ENCODE peak calls at places on chromosomes 7 and 10, in seven cellular contexts. One of them, this sample, is unnamed.

GRCh38 chr7:98360221-98361124 is 40.4 kb downstream of the BAIAP2L1 start:
- DNase-seq in neuronal stem cell: no peak
- DNase-seq in stimulated activated CD4-positive, alpha-beta T cell treated with anti-CD3 and anti-CD28 coated beads, Interleukin-15, amount 100 ng/mL, for 24 hours: no peak
- DNase-seq in BJ: no peak
- DNase-seq in lower lobe of right lung: peak
- DNase-seq in brain microvascular endothelial cell: no peak
- DNase-seq in hepatocyte: peak
- DNase-seq in this sample: no peak

GRCh38 chr7:100655908-100656674 is at the start of gene ACTL6B:
- DNase-seq in brain microvascular endothelial cell: peak
- DNase-seq in neuronal stem cell: peak
- DNase-seq in lower lobe of right lung: peak
- DNase-seq in BJ: no peak
- DNase-seq in stimulated activated CD4-positive, alpha-beta T cell treated with anti-CD3 and anti-CD28 coated beads, Interleukin-15, amount 100 ng/mL, for 24 hours: peak
- DNase-seq in hepatocyte: peak
- DNase-seq in this sample: peak

GRCh38 chr10:123512881-123513822 is 153.0 kb upstream of the GPR26 start:
- DNase-seq in lower lobe of right lung: no peak
- DNase-seq in brain microvascular endothelial cell: no peak
- DNase-seq in neuronal stem cell: no peak
- DNase-seq in stimulated activated CD4-positive, alpha-beta T cell treated with anti-CD3 and anti-CD28 coated beads, Interleukin-15, amount 100 ng/mL, for 24 hours: no peak
- DNase-seq in BJ: no peak
- DNase-seq in hepatocyte: no peak
- DNase-seq in this sample: no peak

GRCh38 chr10:5895804-5896203 is 5.8 kb downstream of the FBH1 start:
- DNase-seq in neuronal stem cell: no peak
- DNase-seq in hepatocyte: no peak
- DNase-seq in lower lobe of right lung: no peak
- DNase-seq in BJ: no peak
- DNase-seq in brain microvascular endothelial cell: no peak
- DNase-seq in stimulated activated CD4-positive, alpha-beta T cell treated with anti-CD3 and anti-CD28 coated beads, Interleukin-15, amount 100 ng/mL, for 24 hours: no peak
- DNase-seq in this sample: no peak

GRCh38 chr7:134532155-134533089 is 5.1 kb downstream of the AKR1B10 start:
- DNase-seq in hepatocyte: no peak
- DNase-seq in neuronal stem cell: no peak
- DNase-seq in stimulated activated CD4-positive, alpha-beta T cell treated with anti-CD3 and anti-CD28 coated beads, Interleukin-15, amount 100 ng/mL, for 24 hours: no peak
- DNase-seq in BJ: no peak
- DNase-seq in brain microvascular endothelial cell: no peak
- DNase-seq in lower lobe of right lung: no peak
- DNase-seq in this sample: no peak

GRCh38 chr7:3238525-3239210 is 62.4 kb upstream of the SDK1 start:
- DNase-seq in stimulated activated CD4-positive, alpha-beta T cell treated with anti-CD3 and anti-CD28 coated beads, Interleukin-15, amount 100 ng/mL, for 24 hours: no peak
- DNase-seq in hepatocyte: no peak
- DNase-seq in lower lobe of right lung: no peak
- DNase-seq in brain microvascular endothelial cell: no peak
- DNase-seq in BJ: no peak
- DNase-seq in neuronal stem cell: no peak
- DNase-seq in this sample: no peak

GRCh38 chr10:128180843-128181242 is 54.6 kb upstream of the MKI67 start:
- DNase-seq in BJ: no peak
- DNase-seq in lower lobe of right lung: no peak
- DNase-seq in hepatocyte: no peak
- DNase-seq in stimulated activated CD4-positive, alpha-beta T cell treated with anti-CD3 and anti-CD28 coated beads, Interleukin-15, amount 100 ng/mL, for 24 hours: peak
- DNase-seq in brain microvascular endothelial cell: no peak
- DNase-seq in neuronal stem cell: no peak
- DNase-seq in this sample: no peak

GRCh38 chr10:24444337-24444736 is 235.4 kb downstream of the KIAA1217 start:
- DNase-seq in stimulated activated CD4-positive, alpha-beta T cell treated with anti-CD3 and anti-CD28 coated beads, Interleukin-15, amount 100 ng/mL, for 24 hours: no peak
- DNase-seq in neuronal stem cell: no peak
- DNase-seq in BJ: peak
- DNase-seq in hepatocyte: no peak
- DNase-seq in lower lobe of right lung: no peak
- DNase-seq in brain microvascular endothelial cell: peak
- DNase-seq in this sample: no peak

GRCh38 chr7:155840262-155840885 is 28.1 kb upstream of the SHH start:
- DNase-seq in hepatocyte: no peak
- DNase-seq in stimulated activated CD4-positive, alpha-beta T cell treated with anti-CD3 and anti-CD28 coated beads, Interleukin-15, amount 100 ng/mL, for 24 hours: no peak
- DNase-seq in brain microvascular endothelial cell: no peak
- DNase-seq in neuronal stem cell: no peak
- DNase-seq in lower lobe of right lung: no peak
- DNase-seq in BJ: no peak
- DNase-seq in this sample: no peak

GRCh38 chr10:46240684-46241565 is 45.9 kb upstream of the ANTXRL start:
- DNase-seq in hepatocyte: no peak
- DNase-seq in neuronal stem cell: no peak
- DNase-seq in brain microvascular endothelial cell: no peak
- DNase-seq in stimulated activated CD4-positive, alpha-beta T cell treated with anti-CD3 and anti-CD28 coated beads, Interleukin-15, amount 100 ng/mL, for 24 hours: no peak
- DNase-seq in lower lobe of right lung: no peak
- DNase-seq in BJ: no peak
- DNase-seq in this sample: no peak

GRCh38 chr7:92633211-92633906 is 43.2 kb upstream of the FAM133B start:
- DNase-seq in lower lobe of right lung: no peak
- DNase-seq in neuronal stem cell: no peak
- DNase-seq in stimulated activated CD4-positive, alpha-beta T cell treated with anti-CD3 and anti-CD28 coated beads, Interleukin-15, amount 100 ng/mL, for 24 hours: no peak
- DNase-seq in BJ: peak
- DNase-seq in brain microvascular endothelial cell: peak
- DNase-seq in hepatocyte: peak
- DNase-seq in this sample: no peak

GRCh38 chr7:107810626-107811025 is 7.6 kb upstream of the SLC26A3 start:
- DNase-seq in stimulated activated CD4-positive, alpha-beta T cell treated with anti-CD3 and anti-CD28 coated beads, Interleukin-15, amount 100 ng/mL, for 24 hours: peak
- DNase-seq in brain microvascular endothelial cell: no peak
- DNase-seq in lower lobe of right lung: no peak
- DNase-seq in neuronal stem cell: no peak
- DNase-seq in hepatocyte: no peak
- DNase-seq in BJ: no peak
- DNase-seq in this sample: no peak

GRCh38 chr10:102457591-102458150 is 6.3 kb upstream of the C10orf95 start:
- DNase-seq in lower lobe of right lung: no peak
- DNase-seq in neuronal stem cell: no peak
- DNase-seq in hepatocyte: no peak
- DNase-seq in BJ: no peak
- DNase-seq in brain microvascular endothelial cell: no peak
- DNase-seq in stimulated activated CD4-positive, alpha-beta T cell treated with anti-CD3 and anti-CD28 coated beads, Interleukin-15, amount 100 ng/mL, for 24 hours: no peak
- DNase-seq in this sample: no peak

GRCh38 chr7:1301812-1302310 is 69.2 kb downstream of the UNCX start:
- DNase-seq in neuronal stem cell: no peak
- DNase-seq in lower lobe of right lung: no peak
- DNase-seq in hepatocyte: no peak
- DNase-seq in stimulated activated CD4-positive, alpha-beta T cell treated with anti-CD3 and anti-CD28 coated beads, Interleukin-15, amount 100 ng/mL, for 24 hours: no peak
- DNase-seq in BJ: no peak
- DNase-seq in brain microvascular endothelial cell: no peak
- DNase-seq in this sample: peak

GRCh38 chr7:142248-142955 is 50.0 kb upstream of the FAM20C start:
- DNase-seq in brain microvascular endothelial cell: no peak
- DNase-seq in BJ: no peak
- DNase-seq in stimulated activated CD4-positive, alpha-beta T cell treated with anti-CD3 and anti-CD28 coated beads, Interleukin-15, amount 100 ng/mL, for 24 hours: no peak
- DNase-seq in hepatocyte: peak
- DNase-seq in lower lobe of right lung: no peak
- DNase-seq in neuronal stem cell: no peak
- DNase-seq in this sample: no peak

GRCh38 chr7:40394382-40394781 is 259.6 kb downstream of the SUGCT start:
- DNase-seq in BJ: no peak
- DNase-seq in stimulated activated CD4-positive, alpha-beta T cell treated with anti-CD3 and anti-CD28 coated beads, Interleukin-15, amount 100 ng/mL, for 24 hours: no peak
- DNase-seq in brain microvascular endothelial cell: no peak
- DNase-seq in lower lobe of right lung: no peak
- DNase-seq in neuronal stem cell: no peak
- DNase-seq in hepatocyte: no peak
- DNase-seq in this sample: no peak

GRCh38 chr10:127774771-127775559 is 38.0 kb downstream of the FOXI2 start:
- DNase-seq in stimulated activated CD4-positive, alpha-beta T cell treated with anti-CD3 and anti-CD28 coated beads, Interleukin-15, amount 100 ng/mL, for 24 hours: no peak
- DNase-seq in BJ: no peak
- DNase-seq in neuronal stem cell: no peak
- DNase-seq in hepatocyte: no peak
- DNase-seq in brain microvascular endothelial cell: no peak
- DNase-seq in lower lobe of right lung: no peak
- DNase-seq in this sample: peak

GRCh38 chr10:94066411-94066810 is 72.7 kb downstream of the PLCE1 start:
- DNase-seq in lower lobe of right lung: no peak
- DNase-seq in stimulated activated CD4-positive, alpha-beta T cell treated with anti-CD3 and anti-CD28 coated beads, Interleukin-15, amount 100 ng/mL, for 24 hours: no peak
- DNase-seq in hepatocyte: peak
- DNase-seq in brain microvascular endothelial cell: peak
- DNase-seq in neuronal stem cell: peak
- DNase-seq in BJ: no peak
- DNase-seq in this sample: peak

GRCh38 chr7:149884541-149884940 is 10.8 kb downstream of the ATP6V0E2 start:
- DNase-seq in neuronal stem cell: no peak
- DNase-seq in brain microvascular endothelial cell: no peak
- DNase-seq in stimulated activated CD4-positive, alpha-beta T cell treated with anti-CD3 and anti-CD28 coated beads, Interleukin-15, amount 100 ng/mL, for 24 hours: no peak
- DNase-seq in BJ: no peak
- DNase-seq in lower lobe of right lung: no peak
- DNase-seq in hepatocyte: no peak
- DNase-seq in this sample: no peak

GRCh38 chr10:31004611-31005193 is 27.0 kb downstream of the ZNF438 start:
- DNase-seq in stimulated activated CD4-positive, alpha-beta T cell treated with anti-CD3 and anti-CD28 coated beads, Interleukin-15, amount 100 ng/mL, for 24 hours: peak
- DNase-seq in neuronal stem cell: no peak
- DNase-seq in lower lobe of right lung: no peak
- DNase-seq in hepatocyte: no peak
- DNase-seq in BJ: peak
- DNase-seq in brain microvascular endothelial cell: peak
- DNase-seq in this sample: no peak

GRCh38 chr10:28087675-28088351 is 88.9 kb upstream of the ODAD2 start:
- DNase-seq in neuronal stem cell: no peak
- DNase-seq in brain microvascular endothelial cell: peak
- DNase-seq in stimulated activated CD4-positive, alpha-beta T cell treated with anti-CD3 and anti-CD28 coated beads, Interleukin-15, amount 100 ng/mL, for 24 hours: no peak
- DNase-seq in hepatocyte: no peak
- DNase-seq in BJ: no peak
- DNase-seq in lower lobe of right lung: no peak
- DNase-seq in this sample: no peak

GRCh38 chr7:46153583-46153950 is 232.5 kb upstream of the IGFBP3 start:
- DNase-seq in brain microvascular endothelial cell: no peak
- DNase-seq in stimulated activated CD4-positive, alpha-beta T cell treated with anti-CD3 and anti-CD28 coated beads, Interleukin-15, amount 100 ng/mL, for 24 hours: no peak
- DNase-seq in lower lobe of right lung: no peak
- DNase-seq in neuronal stem cell: no peak
- DNase-seq in BJ: no peak
- DNase-seq in hepatocyte: no peak
- DNase-seq in this sample: no peak

GRCh38 chr10:2214035-2214434 is 476.7 kb upstream of the ADARB2 start:
- DNase-seq in neuronal stem cell: no peak
- DNase-seq in hepatocyte: no peak
- DNase-seq in stimulated activated CD4-positive, alpha-beta T cell treated with anti-CD3 and anti-CD28 coated beads, Interleukin-15, amount 100 ng/mL, for 24 hours: no peak
- DNase-seq in lower lobe of right lung: no peak
- DNase-seq in brain microvascular endothelial cell: peak
- DNase-seq in BJ: no peak
- DNase-seq in this sample: no peak

GRCh38 chr7:107993879-107994278 is 9.1 kb downstream of the LAMB1 start:
- DNase-seq in BJ: no peak
- DNase-seq in stimulated activated CD4-positive, alpha-beta T cell treated with anti-CD3 and anti-CD28 coated beads, Interleukin-15, amount 100 ng/mL, for 24 hours: no peak
- DNase-seq in hepatocyte: no peak
- DNase-seq in lower lobe of right lung: no peak
- DNase-seq in neuronal stem cell: no peak
- DNase-seq in brain microvascular endothelial cell: no peak
- DNase-seq in this sample: no peak

GRCh38 chr7:32539917-32540544 is 44.7 kb downstream of the AVL9 start:
- DNase-seq in brain microvascular endothelial cell: no peak
- DNase-seq in stimulated activated CD4-positive, alpha-beta T cell treated with anti-CD3 and anti-CD28 coated beads, Interleukin-15, amount 100 ng/mL, for 24 hours: no peak
- DNase-seq in neuronal stem cell: no peak
- DNase-seq in hepatocyte: no peak
- DNase-seq in lower lobe of right lung: no peak
- DNase-seq in BJ: no peak
- DNase-seq in this sample: no peak

GRCh38 chr10:24324651-24325050 is 115.7 kb downstream of the KIAA1217 start:
- DNase-seq in neuronal stem cell: no peak
- DNase-seq in BJ: no peak
- DNase-seq in hepatocyte: no peak
- DNase-seq in stimulated activated CD4-positive, alpha-beta T cell treated with anti-CD3 and anti-CD28 coated beads, Interleukin-15, amount 100 ng/mL, for 24 hours: no peak
- DNase-seq in lower lobe of right lung: no peak
- DNase-seq in brain microvascular endothelial cell: no peak
- DNase-seq in this sample: no peak

GRCh38 chr7:91250706-91251105 is 13.5 kb upstream of the FZD1 start:
- DNase-seq in neuronal stem cell: no peak
- DNase-seq in BJ: no peak
- DNase-seq in brain microvascular endothelial cell: no peak
- DNase-seq in stimulated activated CD4-positive, alpha-beta T cell treated with anti-CD3 and anti-CD28 coated beads, Interleukin-15, amount 100 ng/mL, for 24 hours: no peak
- DNase-seq in hepatocyte: no peak
- DNase-seq in lower lobe of right lung: no peak
- DNase-seq in this sample: no peak

GRCh38 chr7:26853788-26854393 is 10.5 kb downstream of the SKAP2 start:
- DNase-seq in neuronal stem cell: no peak
- DNase-seq in lower lobe of right lung: no peak
- DNase-seq in stimulated activated CD4-positive, alpha-beta T cell treated with anti-CD3 and anti-CD28 coated beads, Interleukin-15, amount 100 ng/mL, for 24 hours: no peak
- DNase-seq in brain microvascular endothelial cell: no peak
- DNase-seq in BJ: no peak
- DNase-seq in hepatocyte: peak
- DNase-seq in this sample: no peak

GRCh38 chr7:44325181-44325671 is at the start of gene CAMK2B:
- DNase-seq in stimulated activated CD4-positive, alpha-beta T cell treated with anti-CD3 and anti-CD28 coated beads, Interleukin-15, amount 100 ng/mL, for 24 hours: peak
- DNase-seq in BJ: no peak
- DNase-seq in brain microvascular endothelial cell: no peak
- DNase-seq in neuronal stem cell: no peak
- DNase-seq in lower lobe of right lung: no peak
- DNase-seq in hepatocyte: no peak
- DNase-seq in this sample: no peak

GRCh38 chr7:9680713-9681112 is 1247.3 kb downstream of the NXPH1 start:
- DNase-seq in brain microvascular endothelial cell: no peak
- DNase-seq in lower lobe of right lung: no peak
- DNase-seq in neuronal stem cell: no peak
- DNase-seq in BJ: no peak
- DNase-seq in hepatocyte: no peak
- DNase-seq in stimulated activated CD4-positive, alpha-beta T cell treated with anti-CD3 and anti-CD28 coated beads, Interleukin-15, amount 100 ng/mL, for 24 hours: no peak
- DNase-seq in this sample: no peak

This sample was measured in neural crest cell.